ENCODE peak calls at places on chromosomes 12 and 14, in seven cellular contexts. One of them, this sample, is unnamed. For H3K4me1, the result is how much of the 10 kb centered on the place peaks cover.

GRCh38 chr12:48183876-48184548 is 568 bp downstream of the CCDC184 start:
- DNase-seq in tibial artery: no peak
- DNase-seq in body of pancreas: peak
- DNase-seq in DND-41: no peak
- DNase-seq in right atrium auricular region: no peak
- DNase-seq in CD8-positive, alpha-beta memory T cell: no peak
- DNase-seq in stomach: no peak
- DNase-seq in this sample: peak

GRCh38 chr12:96070670-96071279 is 35.4 kb upstream of the LTA4H start:
- DNase-seq in tibial artery: no peak
- DNase-seq in body of pancreas: no peak
- DNase-seq in DND-41: no peak
- DNase-seq in right atrium auricular region: no peak
- DNase-seq in CD8-positive, alpha-beta memory T cell: no peak
- DNase-seq in stomach: no peak
- DNase-seq in this sample: no peak

GRCh38 chr12:78671295-78671694 is 193.3 kb upstream of the SYT1 start:
- DNase-seq in tibial artery: no peak
- DNase-seq in body of pancreas: no peak
- DNase-seq in DND-41: no peak
- DNase-seq in right atrium auricular region: no peak
- DNase-seq in CD8-positive, alpha-beta memory T cell: no peak
- DNase-seq in stomach: no peak
- DNase-seq in this sample: no peak

GRCh38 chr14:29911815-29912214 is 15.8 kb downstream of the PRKD1 start:
- DNase-seq in tibial artery: no peak
- DNase-seq in body of pancreas: no peak
- DNase-seq in DND-41: no peak
- DNase-seq in right atrium auricular region: no peak
- DNase-seq in CD8-positive, alpha-beta memory T cell: no peak
- DNase-seq in stomach: no peak
- DNase-seq in this sample: no peak

GRCh38 chr12:76183459-76184186 is 99.1 kb upstream of the NAP1L1 start:
- DNase-seq in tibial artery: no peak
- DNase-seq in body of pancreas: peak
- DNase-seq in DND-41: no peak
- DNase-seq in right atrium auricular region: peak
- DNase-seq in CD8-positive, alpha-beta memory T cell: no peak
- DNase-seq in stomach: no peak
- DNase-seq in this sample: no peak

GRCh38 chr12:53940448-53941014 is 1.9 kb downstream of the HOXC13 start:
- DNase-seq in tibial artery: no peak
- DNase-seq in body of pancreas: no peak
- DNase-seq in DND-41: no peak
- DNase-seq in right atrium auricular region: no peak
- DNase-seq in CD8-positive, alpha-beta memory T cell: no peak
- DNase-seq in stomach: no peak
- DNase-seq in this sample: no peak

GRCh38 chr12:115132145-115132544 is 448.2 kb upstream of the TBX3 start:
- DNase-seq in tibial artery: no peak
- DNase-seq in body of pancreas: no peak
- DNase-seq in DND-41: no peak
- DNase-seq in right atrium auricular region: no peak
- DNase-seq in CD8-positive, alpha-beta memory T cell: no peak
- DNase-seq in stomach: no peak
- DNase-seq in this sample: no peak

GRCh38 chr12:26953447-26953846 is 15.2 kb downstream of the FGFR1OP2 start:
- DNase-seq in tibial artery: peak
- DNase-seq in body of pancreas: peak
- DNase-seq in DND-41: no peak
- DNase-seq in right atrium auricular region: peak
- DNase-seq in CD8-positive, alpha-beta memory T cell: no peak
- DNase-seq in stomach: no peak
- DNase-seq in this sample: no peak

GRCh38 chr12:26642361-26642760 is 190.6 kb downstream of the ITPR2 start:
- DNase-seq in tibial artery: no peak
- DNase-seq in body of pancreas: no peak
- DNase-seq in DND-41: no peak
- DNase-seq in right atrium auricular region: no peak
- DNase-seq in CD8-positive, alpha-beta memory T cell: no peak
- DNase-seq in stomach: no peak
- DNase-seq in this sample: no peak

GRCh38 chr12:13288501-13288900 is 92.0 kb downstream of the EMP1 start:
- DNase-seq in tibial artery: no peak
- DNase-seq in body of pancreas: no peak
- DNase-seq in DND-41: no peak
- DNase-seq in right atrium auricular region: no peak
- DNase-seq in CD8-positive, alpha-beta memory T cell: no peak
- DNase-seq in stomach: no peak
- DNase-seq in this sample: no peak

GRCh38 chr12:27868165-27868564 is 88.1 kb upstream of the MANSC4 start:
- DNase-seq in tibial artery: no peak
- DNase-seq in body of pancreas: no peak
- DNase-seq in DND-41: no peak
- DNase-seq in right atrium auricular region: no peak
- DNase-seq in CD8-positive, alpha-beta memory T cell: no peak
- DNase-seq in stomach: no peak
- DNase-seq in this sample: no peak

GRCh38 chr12:75489187-75489586 is 8.6 kb downstream of the GLIPR1 start:
- DNase-seq in tibial artery: no peak
- DNase-seq in body of pancreas: no peak
- DNase-seq in DND-41: no peak
- DNase-seq in right atrium auricular region: no peak
- DNase-seq in CD8-positive, alpha-beta memory T cell: no peak
- DNase-seq in stomach: no peak
- DNase-seq in this sample: no peak

DNA sequence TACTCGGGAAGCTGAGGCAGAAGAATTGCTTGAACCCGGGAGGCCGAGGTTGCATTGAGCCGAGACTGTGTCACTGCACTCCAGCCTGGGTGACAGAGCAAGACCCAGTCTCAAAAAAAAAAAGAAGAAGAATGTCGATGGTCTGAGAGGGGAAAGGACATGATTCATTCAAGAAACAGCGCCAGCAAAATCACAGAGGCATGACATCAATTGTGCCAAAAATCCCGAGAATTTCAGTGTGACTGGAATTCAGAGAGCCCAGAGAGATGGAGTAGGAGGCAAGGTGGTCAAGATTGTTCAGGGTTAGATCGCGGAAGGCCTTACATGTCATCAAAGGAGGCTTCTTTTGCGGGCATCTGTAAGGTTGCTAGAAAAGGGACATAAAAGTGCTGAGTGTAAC is 483.3 kb downstream of the VRK1 start:
- DNase-seq in tibial artery: no peak
- DNase-seq in body of pancreas: no peak
- DNase-seq in DND-41: no peak
- DNase-seq in right atrium auricular region: no peak
- DNase-seq in CD8-positive, alpha-beta memory T cell: no peak
- DNase-seq in stomach: no peak
- DNase-seq in this sample: no peak
- H3K4me1 ChIP-seq in tibial artery: under half
- H3K4me1 ChIP-seq in body of pancreas: under half
- H3K4me1 ChIP-seq in DND-41: half or more
- H3K4me1 ChIP-seq in right atrium auricular region: under half
- H3K4me1 ChIP-seq in CD8-positive, alpha-beta memory T cell: under half
- H3K4me1 ChIP-seq in stomach: under half
- H3K4me1 ChIP-seq in this sample: under half

GRCh38 chr12:31494455-31494854 is 96.5 kb downstream of the DENND5B start:
- DNase-seq in tibial artery: no peak
- DNase-seq in body of pancreas: no peak
- DNase-seq in DND-41: no peak
- DNase-seq in right atrium auricular region: no peak
- DNase-seq in CD8-positive, alpha-beta memory T cell: no peak
- DNase-seq in stomach: no peak
- DNase-seq in this sample: no peak

GRCh38 chr12:31491819-31492598 is 98.9 kb downstream of the DENND5B start:
- DNase-seq in tibial artery: no peak
- DNase-seq in body of pancreas: no peak
- DNase-seq in DND-41: no peak
- DNase-seq in right atrium auricular region: no peak
- DNase-seq in CD8-positive, alpha-beta memory T cell: no peak
- DNase-seq in stomach: no peak
- DNase-seq in this sample: no peak

GRCh38 chr12:31491395-31491794 is 99.5 kb downstream of the DENND5B start:
- DNase-seq in tibial artery: no peak
- DNase-seq in body of pancreas: no peak
- DNase-seq in DND-41: no peak
- DNase-seq in right atrium auricular region: no peak
- DNase-seq in CD8-positive, alpha-beta memory T cell: no peak
- DNase-seq in stomach: no peak
- DNase-seq in this sample: no peak

GRCh38 chr12:31496257-31496656 is 94.7 kb downstream of the DENND5B start:
- DNase-seq in tibial artery: no peak
- DNase-seq in body of pancreas: no peak
- DNase-seq in DND-41: no peak
- DNase-seq in right atrium auricular region: no peak
- DNase-seq in CD8-positive, alpha-beta memory T cell: no peak
- DNase-seq in stomach: no peak
- DNase-seq in this sample: no peak

GRCh38 chr12:31492599-31493196 is 98.2 kb downstream of the DENND5B start:
- DNase-seq in tibial artery: no peak
- DNase-seq in body of pancreas: no peak
- DNase-seq in DND-41: no peak
- DNase-seq in right atrium auricular region: no peak
- DNase-seq in CD8-positive, alpha-beta memory T cell: no peak
- DNase-seq in stomach: no peak
- DNase-seq in this sample: no peak
- H3K4me1 ChIP-seq in tibial artery: under half
- H3K4me1 ChIP-seq in body of pancreas: under half
- H3K4me1 ChIP-seq in DND-41: under half
- H3K4me1 ChIP-seq in right atrium auricular region: under half
- H3K4me1 ChIP-seq in CD8-positive, alpha-beta memory T cell: under half
- H3K4me1 ChIP-seq in stomach: under half
- H3K4me1 ChIP-seq in this sample: under half

DNA sequence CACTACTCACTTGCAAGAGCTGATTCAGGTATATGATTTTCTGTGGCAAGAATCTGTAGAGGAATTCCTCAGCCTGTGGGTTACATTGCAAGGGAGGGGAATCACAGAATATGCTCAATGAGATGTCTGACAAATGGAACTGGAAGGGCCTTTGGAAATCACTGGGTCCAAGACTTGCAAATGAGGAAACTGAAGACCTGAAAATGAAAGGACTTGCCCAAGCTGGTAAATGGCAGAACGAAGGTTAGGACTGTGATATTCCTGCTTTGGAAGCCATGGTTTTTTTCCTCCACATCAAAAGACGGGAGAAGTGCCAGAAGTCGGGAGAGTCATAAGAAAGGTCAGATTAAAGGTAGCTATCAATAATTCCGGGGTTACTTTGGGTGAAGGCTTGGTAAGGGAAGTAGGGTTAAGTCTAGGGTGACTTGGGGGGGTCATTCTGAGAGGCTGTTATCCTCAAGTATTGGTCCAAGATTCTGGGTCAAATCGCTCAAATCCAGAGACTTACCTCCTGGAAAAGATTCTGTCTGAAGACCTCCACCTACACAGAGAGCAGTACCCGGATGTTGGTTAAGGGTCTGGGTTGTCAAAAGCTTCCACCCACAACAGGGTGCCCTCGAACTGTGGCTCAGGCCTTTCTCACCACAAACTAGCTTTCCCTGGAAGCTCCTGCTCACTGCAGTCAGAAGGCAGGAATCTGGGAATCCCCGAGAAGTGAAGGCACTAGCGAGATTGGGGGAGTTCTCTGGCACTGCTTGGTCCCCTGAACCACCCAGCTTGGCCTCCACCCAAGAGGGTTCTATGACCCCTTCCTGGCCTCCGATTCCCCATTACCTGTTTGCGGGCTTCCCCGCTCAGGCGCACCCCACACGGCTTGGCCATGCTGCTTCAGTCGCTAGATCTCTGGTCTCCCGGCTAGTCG is at the start of gene PSME2:
- DNase-seq in tibial artery: no peak
- DNase-seq in body of pancreas: no peak
- DNase-seq in DND-41: no peak
- DNase-seq in right atrium auricular region: no peak
- DNase-seq in CD8-positive, alpha-beta memory T cell: no peak
- DNase-seq in stomach: no peak
- DNase-seq in this sample: no peak
- H3K4me1 ChIP-seq in tibial artery: under half
- H3K4me1 ChIP-seq in body of pancreas: under half
- H3K4me1 ChIP-seq in DND-41: half or more
- H3K4me1 ChIP-seq in right atrium auricular region: under half
- H3K4me1 ChIP-seq in CD8-positive, alpha-beta memory T cell: half or more
- H3K4me1 ChIP-seq in stomach: half or more
- H3K4me1 ChIP-seq in this sample: under half

DNA sequence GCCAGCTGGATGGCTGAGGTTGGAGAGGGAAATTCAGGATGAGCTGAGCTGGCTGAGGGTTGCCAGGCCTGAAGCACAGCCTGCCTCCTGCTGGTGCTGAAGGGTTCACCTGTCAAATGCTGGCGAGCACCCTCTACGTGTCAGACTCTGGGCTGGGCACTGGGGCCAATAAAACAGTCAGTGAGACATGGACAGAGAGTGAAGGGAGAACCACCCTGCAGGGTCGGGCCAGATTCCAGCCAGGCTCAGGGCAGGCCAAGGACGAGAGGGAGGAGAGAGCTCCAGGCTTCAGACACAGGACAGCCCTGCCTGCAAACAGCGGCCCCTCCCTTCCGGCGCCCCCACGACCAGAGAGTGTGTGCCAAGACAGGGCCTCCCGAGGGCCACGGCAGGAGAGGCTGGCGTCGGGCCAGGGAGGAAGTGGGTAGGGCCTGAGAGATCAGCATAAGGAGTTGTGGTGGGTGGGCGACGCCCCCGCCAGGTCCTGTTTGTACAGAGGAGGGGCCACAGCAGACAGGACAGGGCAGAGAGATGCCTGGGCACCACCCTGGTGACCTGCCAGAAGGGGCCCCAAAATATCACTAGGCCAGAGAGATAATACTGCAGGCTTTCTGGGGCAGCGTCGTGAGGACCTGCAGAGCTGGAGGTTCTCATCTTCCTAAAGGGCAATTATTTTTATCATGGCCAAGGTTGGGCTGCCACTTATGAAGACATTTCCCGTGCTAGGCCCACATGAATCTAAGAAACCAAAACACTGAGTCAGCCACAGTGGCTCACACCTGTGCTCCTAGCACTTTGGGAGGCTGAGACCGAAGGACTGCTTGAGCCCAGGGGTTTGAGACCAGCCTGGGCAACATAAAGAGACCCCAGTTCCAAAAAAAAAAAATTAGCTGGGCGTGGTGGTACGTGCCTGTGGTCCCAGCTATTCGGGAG is 73.1 kb upstream of the GPR68 start:
- DNase-seq in tibial artery: peak
- DNase-seq in body of pancreas: peak
- DNase-seq in DND-41: peak
- DNase-seq in right atrium auricular region: peak
- DNase-seq in CD8-positive, alpha-beta memory T cell: peak
- DNase-seq in stomach: peak
- DNase-seq in this sample: peak
- H3K4me1 ChIP-seq in tibial artery: under half
- H3K4me1 ChIP-seq in body of pancreas: under half
- H3K4me1 ChIP-seq in DND-41: under half
- H3K4me1 ChIP-seq in right atrium auricular region: under half
- H3K4me1 ChIP-seq in CD8-positive, alpha-beta memory T cell: half or more
- H3K4me1 ChIP-seq in stomach: under half
- H3K4me1 ChIP-seq in this sample: under half

DNA sequence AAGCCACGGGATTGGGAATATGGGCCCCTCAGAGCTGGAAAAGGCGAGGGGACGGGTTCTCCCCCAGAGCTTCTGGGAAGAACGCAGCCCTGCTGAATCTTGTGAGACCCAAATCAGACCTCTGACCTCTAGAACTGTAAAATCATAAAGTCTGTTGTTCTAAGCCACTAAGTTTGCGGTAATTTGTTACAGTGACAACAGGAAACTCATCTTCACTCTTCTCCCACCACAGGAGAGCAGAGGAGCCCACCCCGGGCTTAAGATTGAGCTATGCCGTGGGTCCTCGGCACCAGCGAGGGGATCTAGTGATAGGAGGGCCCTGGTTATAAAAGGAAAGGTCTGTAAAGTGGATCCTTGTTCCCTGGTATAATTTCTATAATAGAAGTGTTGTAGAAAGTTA is 7.5 kb downstream of the MLXIP start:
- DNase-seq in tibial artery: no peak
- DNase-seq in body of pancreas: peak
- DNase-seq in DND-41: no peak
- DNase-seq in right atrium auricular region: no peak
- DNase-seq in CD8-positive, alpha-beta memory T cell: no peak
- DNase-seq in stomach: no peak
- DNase-seq in this sample: no peak
- H3K4me1 ChIP-seq in tibial artery: half or more
- H3K4me1 ChIP-seq in body of pancreas: half or more
- H3K4me1 ChIP-seq in DND-41: under half
- H3K4me1 ChIP-seq in right atrium auricular region: half or more
- H3K4me1 ChIP-seq in CD8-positive, alpha-beta memory T cell: half or more
- H3K4me1 ChIP-seq in stomach: half or more
- H3K4me1 ChIP-seq in this sample: under half